ENCODE peak calls at places on chromosomes 3 and 15, in six cellular contexts. Z, B, U, T, A and Y are unnamed samples.

GRCh38 chr15:84079885-84080777 is 155.4 kb upstream of the GOLGA6L4 start:
- DNase-seq in B (peak; percentile 68), U (peak; percentile 18), T (no peak), A (no peak), Z (peak; percentile 45), Y (peak; percentile 18)

GRCh38 chr15:33737687-33738606 is 230.3 kb upstream of the CHRM5 start:
- DNase-seq in T (no peak), Z (peak; percentile 60), A (no peak), U (no peak), B (no peak), Y (peak; percentile 46)

GRCh38 chr3:12384451-12385233 is 95.8 kb downstream of the PPARG start:
- DNase-seq in B (no peak), T (no peak), A (no peak), U (no peak), Z (no peak), Y (no peak)

GRCh38 chr15:90231028-90232017 is 2.4 kb downstream of the CIB1 start:
- DNase-seq in T (no peak), A (no peak), U (peak; percentile 50), Z (no peak), B (peak; percentile 78), Y (no peak)

GRCh38 chr15:70096215-70096974 is 1.3 kb downstream of the TLE3 start:
- DNase-seq in A (no peak), T (peak; percentile 64), U (peak; percentile 52), Z (peak; percentile 67), B (peak; percentile 83), Y (no peak)

GRCh38 chr3:188253123-188253793 is 99.3 kb downstream of the LPP start:
- DNase-seq in A (no peak), Z (no peak), T (no peak), B (no peak), U (no peak), Y (no peak)

GRCh38 chr15:22259881-22260421 is 179.6 kb downstream of the OR4M2 start:
- DNase-seq in Z (no peak), A (no peak), U (no peak), B (no peak), T (no peak), Y (no peak)

GRCh38 chr15:39613271-39613670 is 32.4 kb downstream of the THBS1 start:
- DNase-seq in U (no peak), Z (no peak), A (no peak), T (no peak), B (no peak), Y (no peak)

GRCh38 chr3:60954049-60954448 is 297.2 kb downstream of the FHIT start:
- DNase-seq in A (no peak), Z (no peak), U (no peak), B (no peak), T (no peak), Y (no peak)

GRCh38 chr3:138375446-138375845 is 27.1 kb downstream of the MRAS start:
- DNase-seq in T (no peak), B (peak; percentile 6), Z (no peak), U (no peak), A (no peak), Y (no peak)

GRCh38 chr15:68311859-68312557 is 34.5 kb downstream of the FEM1B start:
- DNase-seq in T (peak; percentile 12), A (no peak), B (no peak), Z (no peak), U (peak; percentile 2), Y (no peak)

GRCh38 chr3:7779331-7779730 is 722.3 kb upstream of the LMCD1 start:
- DNase-seq in U (no peak), B (no peak), A (no peak), T (no peak), Z (no peak), Y (no peak)

GRCh38 chr3:46729038-46729437 is 11.4 kb upstream of the PRSS50 start:
- DNase-seq in Z (no peak), B (no peak), A (no peak), U (no peak), T (no peak), Y (no peak)

GRCh38 chr3:9198261-9198660 is 51.2 kb downstream of the SRGAP3 start:
- DNase-seq in A (no peak), B (no peak), T (no peak), U (no peak), Z (no peak), Y (no peak)

GRCh38 chr3:9201278-9201677 is 48.2 kb downstream of the SRGAP3 start:
- DNase-seq in A (no peak), Z (no peak), U (no peak), B (no peak), T (no peak), Y (no peak)

GRCh38 chr3:9201895-9202294 is 47.6 kb downstream of the SRGAP3 start:
- DNase-seq in T (no peak), B (no peak), U (no peak), Z (no peak), A (no peak), Y (no peak)

GRCh38 chr3:9196009-9196408 is 53.4 kb downstream of the SRGAP3 start:
- DNase-seq in A (no peak), Z (no peak), B (no peak), T (no peak), U (no peak), Y (no peak)

GRCh38 chr3:9198805-9199386 is 50.5 kb downstream of the SRGAP3 start:
- DNase-seq in Z (no peak), B (no peak), U (no peak), A (no peak), T (no peak), Y (no peak)
- TF ChIP-seq CTCF in Z (no peak), B (no peak), U (no peak), A (no peak), T (no peak), Y (no peak)

GRCh38 chr3:98360681-98361080 is 7.0 kb downstream of the OR5K4 start:
- DNase-seq in T (no peak), A (no peak), U (no peak), B (no peak), Z (no peak), Y (no peak)

GRCh38 chr3:98361289-98361688 is 7.6 kb downstream of the OR5K4 start:
- DNase-seq in T (no peak), U (no peak), B (no peak), A (no peak), Z (no peak), Y (no peak)

GRCh38 chr3:98359993-98360675 is 6.5 kb downstream of the OR5K4 start:
- DNase-seq in B (no peak), A (no peak), Z (no peak), U (no peak), T (no peak), Y (no peak)

GRCh38 chr3:98353554-98353953 is at the start of gene OR5K4:
- DNase-seq in U (no peak), Z (no peak), B (no peak), T (no peak), A (no peak), Y (no peak)

DNA sequence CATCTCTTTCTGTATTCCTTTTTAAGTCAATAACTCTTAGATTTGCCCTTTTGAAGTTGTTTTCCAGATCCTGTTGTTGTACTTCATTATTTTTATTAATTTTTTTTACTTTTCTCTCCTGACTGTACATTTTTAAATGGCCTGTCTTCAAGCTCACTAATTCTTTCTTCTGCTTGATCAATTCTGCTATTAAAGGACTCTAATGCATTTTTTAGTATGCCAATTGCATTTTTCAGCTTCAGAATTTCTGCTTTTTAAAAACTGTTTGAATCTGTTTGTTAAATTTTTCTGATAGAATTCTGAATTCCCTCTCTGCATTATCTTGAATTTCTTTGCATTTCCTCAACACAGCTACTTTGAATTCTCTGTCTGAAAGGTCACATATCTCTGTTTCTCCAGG is 5.6 kb downstream of the OR5K4 start:
- DNase-seq in T (no peak), A (no peak), Z (no peak), B (no peak), U (no peak), Y (no peak)
- TF ChIP-seq CTCF in T (no peak), A (no peak), Z (no peak), B (no peak), U (no peak), Y (no peak)

GRCh38 chr15:66045542-66045941 is 176.3 kb downstream of the RAB11A start:
- DNase-seq in Z (no peak), B (no peak), T (no peak), A (no peak), U (no peak), Y (no peak)
- TF ChIP-seq CTCF in Z (no peak), B (no peak), T (no peak), A (no peak), U (no peak), Y (no peak)

GRCh38 chr3:53881691-53882593 is at the start of gene ACTR8:
- DNase-seq in B (peak; percentile 94), Z (peak; percentile 93), U (peak; percentile 88), T (peak; percentile 86), A (no peak), Y (peak; percentile 84)
- TF ChIP-seq CTCF in B (no peak), Z (no peak), U (no peak), T (no peak), A (peak; percentile 24), Y (peak; percentile 40)